ENCODE peak calls at places on chromosome 20, in ten cellular contexts. P is fibroblast of the aortic adventitia; D is H9; X is heart right ventricle; R is heart left ventricle; A is K562; O is Calu3; H is hepatic stellate cell; M is NCI-H2029; C is stimulated activated CD8-positive, alpha-beta memory T cell treated with anti-CD3 and anti-CD28 coated beads, Interleukin-4, amount 100 ng/mL, for 24 hours. I is an unnamed sample.

GRCh38 chr20:57625181-57625958 is 5.1 kb upstream of the ZBP1 start:
- DNase-seq in P (no peak), D (no peak), X (no peak), R (no peak), A (no peak), O (no peak), H (no peak), M (no peak), C (no peak), I (no peak)

GRCh38 chr20:46222521-46223007 is 85.7 kb downstream of the CDH22 start:
- DNase-seq in P (no peak), D (peak; percentile 69), X (peak; percentile 76), R (peak; percentile 87), A (no peak), O (no peak), H (no peak), M (no peak), C (no peak), I (no peak)

GRCh38 chr20:32639284-32639683 is 34.5 kb downstream of the C20orf203 start:
- DNase-seq in P (no peak), D (no peak), X (no peak), R (no peak), A (no peak), O (no peak), H (no peak), M (no peak), C (no peak), I (no peak)

GRCh38 chr20:23666698-23667097 is 22.1 kb downstream of the CST4 start:
- DNase-seq in P (no peak), D (no peak), X (peak; percentile 38), R (peak; percentile 57), A (no peak), O (no peak), H (no peak), M (no peak), C (no peak), I (no peak)

GRCh38 chr20:25865715-25866656 is 169.3 kb upstream of the ZNF337 start:
- DNase-seq in P (peak; percentile 68), D (peak; percentile 89), X (peak; percentile 76), R (peak; percentile 86), A (peak; percentile 39), O (peak; percentile 47), H (peak; percentile 77), M (peak; percentile 32), C (peak; percentile 58), I (peak; percentile 89)

GRCh38 chr20:12265662-12266061 is 348.0 kb downstream of the BTBD3 start:
- DNase-seq in P (no peak), D (no peak), X (no peak), R (no peak), A (no peak), O (no peak), H (no peak), M (no peak), C (no peak), I (no peak)

GRCh38 chr20:49345538-49345937 is 67.7 kb upstream of the ZNFX1 start:
- DNase-seq in P (peak; percentile 68), D (no peak), X (no peak), R (no peak), A (no peak), O (peak; percentile 67), H (peak; percentile 68), M (no peak), C (no peak), I (peak; percentile 89)

GRCh38 chr20:38937978-38938473 is 11.8 kb downstream of the FAM83D start:
- DNase-seq in P (no peak), D (no peak), X (no peak), R (no peak), A (no peak), O (no peak), H (no peak), M (peak; percentile 59), C (no peak), I (no peak)

GRCh38 chr20:6714202-6714800 is 53.2 kb upstream of the BMP2 start:
- DNase-seq in P (no peak), D (no peak), X (no peak), R (no peak), A (no peak), O (peak; percentile 53), H (no peak), M (no peak), C (no peak), I (no peak)

GRCh38 chr20:58550661-58551060 is 35.5 kb upstream of the APCDD1L start:
- DNase-seq in P (peak; percentile 92), D (peak; percentile 8), X (no peak), R (no peak), A (peak; percentile 54), O (no peak), H (peak; percentile 92), M (no peak), C (no peak), I (peak; percentile 90)

GRCh38 chr20:57092112-57092899 is 174.1 kb downstream of the BMP7 start:
- DNase-seq in P (peak; percentile 22), D (peak; percentile 85), X (peak; percentile 24), R (peak; percentile 68), A (peak; percentile 80), O (peak; percentile 84), H (peak; percentile 48), M (peak; percentile 28), C (peak; percentile 35), I (peak; percentile 66)

GRCh38 chr20:25319241-25320034 is 71.2 kb downstream of the ABHD12 start:
- DNase-seq in P (no peak), D (no peak), X (peak; percentile 3), R (no peak), A (no peak), O (no peak), H (no peak), M (peak; percentile 85), C (no peak), I (no peak)

GRCh38 chr20:45782890-45783289 is 8.8 kb downstream of the WFDC3 start:
- DNase-seq in P (no peak), D (no peak), X (no peak), R (no peak), A (no peak), O (peak; percentile 38), H (no peak), M (no peak), C (no peak), I (no peak)

GRCh38 chr20:48614593-48615274 is 213.1 kb downstream of the PREX1 start:
- DNase-seq in P (no peak), D (no peak), X (no peak), R (no peak), A (no peak), O (no peak), H (no peak), M (no peak), C (no peak), I (no peak)

GRCh38 chr20:9214676-9215075 is 145.8 kb downstream of the PLCB4 start:
- DNase-seq in P (peak; percentile 93), D (no peak), X (no peak), R (no peak), A (no peak), O (no peak), H (no peak), M (no peak), C (no peak), I (peak; percentile 96)

GRCh38 chr20:42559665-42560064 is 630.0 kb downstream of the PTPRT start:
- DNase-seq in P (no peak), D (no peak), X (no peak), R (no peak), A (no peak), O (no peak), H (no peak), M (no peak), C (no peak), I (no peak)

GRCh38 chr20:956330-956951 is 40.3 kb upstream of the ANGPT4 start:
- DNase-seq in P (peak; percentile 59), D (peak; percentile 86), X (peak; percentile 54), R (peak; percentile 69), A (peak; percentile 21), O (peak; percentile 72), H (peak; percentile 83), M (peak; percentile 25), C (peak; percentile 61), I (peak; percentile 83)

GRCh38 chr20:18412202-18412901 is 54.5 kb downstream of the DZANK1 start:
- DNase-seq in P (no peak), D (no peak), X (no peak), R (no peak), A (no peak), O (no peak), H (no peak), M (no peak), C (no peak), I (no peak)

GRCh38 chr20:62916703-62917476 is 9.4 kb downstream of the DIDO1 start:
- DNase-seq in P (no peak), D (no peak), X (no peak), R (no peak), A (no peak), O (no peak), H (no peak), M (no peak), C (no peak), I (no peak)

GRCh38 chr20:13220194-13220856 is 749 bp upstream of the ISM1 start:
- DNase-seq in P (peak; percentile 6), D (peak; percentile 78), X (peak; percentile 53), R (no peak), A (no peak), O (peak; percentile 32), H (no peak), M (peak; percentile 13), C (peak; percentile 1), I (peak; percentile 48)

GRCh38 chr20:64010711-64011237 is 25.2 kb upstream of the C20orf204 start:
- DNase-seq in P (no peak), D (no peak), X (no peak), R (no peak), A (no peak), O (no peak), H (no peak), M (no peak), C (no peak), I (peak; percentile 62)

GRCh38 chr20:38450412-38450975 is 15.4 kb upstream of the SNHG17 start:
- DNase-seq in P (peak; percentile 46), D (no peak), X (no peak), R (no peak), A (no peak), O (no peak), H (no peak), M (no peak), C (no peak), I (no peak)

GRCh38 chr20:20489623-20490341 is 121.9 kb downstream of the INSM1 start:
- DNase-seq in P (no peak), D (no peak), X (no peak), R (no peak), A (no peak), O (no peak), H (no peak), M (no peak), C (no peak), I (no peak)

GRCh38 chr20:64049887-64050260 is 435 bp upstream of the SOX18 start:
- DNase-seq in P (no peak), D (no peak), X (peak; percentile 64), R (no peak), A (peak; percentile 71), O (no peak), H (no peak), M (no peak), C (no peak), I (no peak)